ENCODE peak calls at places on chromosomes 7 and 10, in seven cellular contexts. One of them, this sample, is unnamed.

GRCh38 chr10:124616040-124616835 is 127.9 kb downstream of the FAM53B start:
- DNase-seq in HFFc6: no peak
- DNase-seq in body of pancreas: no peak
- DNase-seq in HL-60: no peak
- DNase-seq in AG09319: no peak
- DNase-seq in IMR-90: no peak
- DNase-seq in GM12864: no peak
- DNase-seq in this sample: no peak

GRCh38 chr7:129136887-129137647 is 7.4 kb upstream of the TSPAN33 start:
- DNase-seq in HFFc6: no peak
- DNase-seq in body of pancreas: no peak
- DNase-seq in HL-60: no peak
- DNase-seq in AG09319: no peak
- DNase-seq in IMR-90: no peak
- DNase-seq in GM12864: peak; percentile 38
- DNase-seq in this sample: no peak

GRCh38 chr10:29908977-29909376 is 150.4 kb downstream of the JCAD start:
- DNase-seq in HFFc6: no peak
- DNase-seq in body of pancreas: no peak
- DNase-seq in HL-60: no peak
- DNase-seq in AG09319: no peak
- DNase-seq in IMR-90: no peak
- DNase-seq in GM12864: no peak
- DNase-seq in this sample: no peak

GRCh38 chr7:123367508-123368122 is 166.8 kb downstream of the IQUB start:
- DNase-seq in HFFc6: no peak
- DNase-seq in body of pancreas: peak; percentile 41
- DNase-seq in HL-60: peak; percentile 28
- DNase-seq in AG09319: no peak
- DNase-seq in IMR-90: no peak
- DNase-seq in GM12864: no peak
- DNase-seq in this sample: peak; percentile 0

GRCh38 chr7:26167293-26167934 is 15.4 kb downstream of the NFE2L3 start:
- DNase-seq in HFFc6: no peak
- DNase-seq in body of pancreas: no peak
- DNase-seq in HL-60: no peak
- DNase-seq in AG09319: no peak
- DNase-seq in IMR-90: no peak
- DNase-seq in GM12864: no peak
- DNase-seq in this sample: no peak

GRCh38 chr10:70774810-70775678 is 10.1 kb downstream of the TBATA start:
- DNase-seq in HFFc6: no peak
- DNase-seq in body of pancreas: peak; percentile 66
- DNase-seq in HL-60: no peak
- DNase-seq in AG09319: no peak
- DNase-seq in IMR-90: no peak
- DNase-seq in GM12864: no peak
- DNase-seq in this sample: no peak

GRCh38 chr7:29194594-29195417 is at the start of gene CHN2:
- DNase-seq in HFFc6: no peak
- DNase-seq in body of pancreas: peak; percentile 82
- DNase-seq in HL-60: peak; percentile 42
- DNase-seq in AG09319: no peak
- DNase-seq in IMR-90: no peak
- DNase-seq in GM12864: no peak
- DNase-seq in this sample: no peak

GRCh38 chr10:88879754-88880286 is at the start of gene STAMBPL1:
- DNase-seq in HFFc6: no peak
- DNase-seq in body of pancreas: no peak
- DNase-seq in HL-60: peak; percentile 88
- DNase-seq in AG09319: no peak
- DNase-seq in IMR-90: no peak
- DNase-seq in GM12864: peak; percentile 59
- DNase-seq in this sample: no peak

GRCh38 chr7:157575181-157575580 is 238.4 kb downstream of the DNAJB6 start:
- DNase-seq in HFFc6: no peak
- DNase-seq in body of pancreas: no peak
- DNase-seq in HL-60: no peak
- DNase-seq in AG09319: no peak
- DNase-seq in IMR-90: no peak
- DNase-seq in GM12864: no peak
- DNase-seq in this sample: no peak

GRCh38 chr7:156148995-156149394 is 336.7 kb upstream of the SHH start:
- DNase-seq in HFFc6: no peak
- DNase-seq in body of pancreas: no peak
- DNase-seq in HL-60: no peak
- DNase-seq in AG09319: no peak
- DNase-seq in IMR-90: no peak
- DNase-seq in GM12864: no peak
- DNase-seq in this sample: no peak

GRCh38 chr7:87146740-87147386 is 5.4 kb upstream of the DMTF1 start:
- DNase-seq in HFFc6: no peak
- DNase-seq in body of pancreas: peak; percentile 9
- DNase-seq in HL-60: no peak
- DNase-seq in AG09319: no peak
- DNase-seq in IMR-90: no peak
- DNase-seq in GM12864: no peak
- DNase-seq in this sample: no peak

GRCh38 chr10:96276426-96276825 is 5.1 kb upstream of the BLNK start:
- DNase-seq in HFFc6: no peak
- DNase-seq in body of pancreas: no peak
- DNase-seq in HL-60: no peak
- DNase-seq in AG09319: no peak
- DNase-seq in IMR-90: no peak
- DNase-seq in GM12864: no peak
- DNase-seq in this sample: no peak

GRCh38 chr7:117791877-117792780 is 81.1 kb downstream of the CTTNBP2 start:
- DNase-seq in HFFc6: no peak
- DNase-seq in body of pancreas: no peak
- DNase-seq in HL-60: peak; percentile 92
- DNase-seq in AG09319: no peak
- DNase-seq in IMR-90: no peak
- DNase-seq in GM12864: no peak
- DNase-seq in this sample: no peak

GRCh38 chr7:54841772-54842707 is 83.0 kb upstream of the SEC61G start:
- DNase-seq in HFFc6: no peak
- DNase-seq in body of pancreas: peak; percentile 50
- DNase-seq in HL-60: peak; percentile 25
- DNase-seq in AG09319: peak; percentile 84
- DNase-seq in IMR-90: peak; percentile 95
- DNase-seq in GM12864: no peak
- DNase-seq in this sample: peak; percentile 37

GRCh38 chr10:73908853-73909611 is 1.9 kb upstream of the PLAU start:
- DNase-seq in HFFc6: peak; percentile 99
- DNase-seq in body of pancreas: no peak
- DNase-seq in HL-60: peak; percentile 95
- DNase-seq in AG09319: peak; percentile 96
- DNase-seq in IMR-90: peak; percentile 100
- DNase-seq in GM12864: peak; percentile 43
- DNase-seq in this sample: peak; percentile 99

GRCh38 chr7:5377279-5377678 is 46.4 kb downstream of the TNRC18 start:
- DNase-seq in HFFc6: no peak
- DNase-seq in body of pancreas: no peak
- DNase-seq in HL-60: no peak
- DNase-seq in AG09319: no peak
- DNase-seq in IMR-90: no peak
- DNase-seq in GM12864: no peak
- DNase-seq in this sample: no peak

GRCh38 chr10:115092555-115093285 is 445 bp upstream of the ATRNL1 start:
- DNase-seq in HFFc6: no peak
- DNase-seq in body of pancreas: peak; percentile 16
- DNase-seq in HL-60: peak; percentile 20
- DNase-seq in AG09319: no peak
- DNase-seq in IMR-90: peak; percentile 27
- DNase-seq in GM12864: no peak
- DNase-seq in this sample: no peak

GRCh38 chr7:148991536-148991935 is 36.8 kb downstream of the PDIA4 start:
- DNase-seq in HFFc6: no peak
- DNase-seq in body of pancreas: no peak
- DNase-seq in HL-60: no peak
- DNase-seq in AG09319: no peak
- DNase-seq in IMR-90: no peak
- DNase-seq in GM12864: no peak
- DNase-seq in this sample: no peak

GRCh38 chr7:18623389-18623788 is 127.8 kb downstream of the HDAC9 start:
- DNase-seq in HFFc6: no peak
- DNase-seq in body of pancreas: no peak
- DNase-seq in HL-60: no peak
- DNase-seq in AG09319: no peak
- DNase-seq in IMR-90: no peak
- DNase-seq in GM12864: no peak
- DNase-seq in this sample: no peak

GRCh38 chr10:6119423-6119822 is 30.6 kb downstream of the RBM17 start:
- DNase-seq in HFFc6: no peak
- DNase-seq in body of pancreas: peak; percentile 53
- DNase-seq in HL-60: no peak
- DNase-seq in AG09319: no peak
- DNase-seq in IMR-90: no peak
- DNase-seq in GM12864: no peak
- DNase-seq in this sample: no peak

GRCh38 chr7:13945670-13946069 is 43.8 kb downstream of the ETV1 start:
- DNase-seq in HFFc6: no peak
- DNase-seq in body of pancreas: no peak
- DNase-seq in HL-60: no peak
- DNase-seq in AG09319: no peak
- DNase-seq in IMR-90: no peak
- DNase-seq in GM12864: no peak
- DNase-seq in this sample: no peak

DNA sequence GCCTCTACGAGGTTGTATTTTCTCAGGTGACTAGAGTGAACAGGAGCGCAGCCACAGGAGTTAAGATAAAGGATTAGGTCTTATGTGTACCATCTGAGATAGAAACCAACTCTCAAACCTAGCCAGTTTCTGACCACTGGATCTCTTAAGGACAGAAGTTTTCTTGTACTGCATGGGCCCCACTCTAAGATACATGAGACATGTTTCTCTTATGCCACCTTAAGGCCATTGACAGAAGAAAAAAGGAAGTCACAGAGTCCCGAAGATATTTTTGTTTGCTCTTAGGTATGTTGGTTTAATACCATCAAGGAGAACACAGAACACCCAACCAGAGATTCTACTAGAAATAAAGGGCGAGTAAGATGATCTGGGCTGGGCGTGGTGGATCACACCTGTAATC is 335.8 kb downstream of the FRMD4A start:
- DNase-seq in HFFc6: no peak
- DNase-seq in body of pancreas: no peak
- DNase-seq in HL-60: no peak
- DNase-seq in AG09319: no peak
- DNase-seq in IMR-90: no peak
- DNase-seq in GM12864: no peak
- DNase-seq in this sample: no peak
- TF ChIP-seq CTCF in HFFc6: no peak
- TF ChIP-seq CTCF in body of pancreas: no peak
- TF ChIP-seq CTCF in HL-60: no peak
- TF ChIP-seq CTCF in AG09319: no peak
- TF ChIP-seq CTCF in IMR-90: no peak
- TF ChIP-seq CTCF in GM12864: no peak
- TF ChIP-seq CTCF in this sample: no peak

DNA sequence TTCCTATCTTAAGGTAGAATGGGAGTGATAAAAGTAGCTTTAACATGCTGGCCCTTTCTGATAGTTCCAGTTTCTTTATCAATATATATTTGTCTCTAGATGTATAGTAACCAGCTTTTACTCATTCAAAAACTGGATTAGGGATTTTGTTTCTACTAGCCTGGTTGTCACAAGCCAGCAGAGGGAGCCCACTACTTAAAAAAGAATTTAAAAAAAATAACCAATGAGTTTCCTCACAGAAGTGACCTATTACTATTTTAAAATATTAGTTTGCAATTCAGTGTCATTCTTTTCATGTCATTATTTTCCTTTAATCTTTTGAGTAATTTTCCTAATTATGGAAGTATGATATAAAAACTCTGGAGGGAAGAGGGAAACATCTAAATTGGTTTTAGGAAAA is 142.1 kb downstream of the PHTF2 start:
- DNase-seq in HFFc6: peak; percentile 27
- DNase-seq in body of pancreas: no peak
- DNase-seq in HL-60: peak; percentile 9
- DNase-seq in AG09319: peak; percentile 10
- DNase-seq in IMR-90: peak; percentile 48
- DNase-seq in GM12864: no peak
- DNase-seq in this sample: no peak
- TF ChIP-seq CTCF in HFFc6: peak; percentile 82
- TF ChIP-seq CTCF in body of pancreas: peak; percentile 28
- TF ChIP-seq CTCF in HL-60: no peak
- TF ChIP-seq CTCF in AG09319: peak; percentile 74
- TF ChIP-seq CTCF in IMR-90: peak; percentile 75
- TF ChIP-seq CTCF in GM12864: peak; percentile 39
- TF ChIP-seq CTCF in this sample: peak; percentile 58

DNA sequence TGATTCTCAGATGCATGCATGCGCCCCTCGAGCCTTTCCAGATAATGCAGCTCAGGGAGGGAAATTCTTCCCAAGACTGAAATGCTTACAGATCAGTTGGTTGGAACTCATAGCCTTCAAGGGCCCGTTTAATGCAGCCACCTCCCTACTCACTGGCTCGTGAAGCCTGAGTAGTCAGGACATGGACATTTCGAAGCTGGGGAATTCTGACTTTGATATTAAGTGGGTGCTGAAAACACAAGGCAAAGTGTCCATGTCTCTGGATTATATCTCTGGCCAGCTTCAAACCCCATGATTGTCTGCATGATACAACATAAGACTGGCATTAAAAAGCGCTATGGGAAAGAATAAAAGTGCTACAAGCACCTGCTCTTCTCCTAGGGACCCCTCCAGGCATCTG is 207.5 kb downstream of the HERPUD2 start:
- DNase-seq in HFFc6: no peak
- DNase-seq in body of pancreas: no peak
- DNase-seq in HL-60: no peak
- DNase-seq in AG09319: no peak
- DNase-seq in IMR-90: no peak
- DNase-seq in GM12864: no peak
- DNase-seq in this sample: no peak
- TF ChIP-seq CTCF in HFFc6: no peak
- TF ChIP-seq CTCF in body of pancreas: no peak
- TF ChIP-seq CTCF in HL-60: no peak
- TF ChIP-seq CTCF in AG09319: no peak
- TF ChIP-seq CTCF in IMR-90: no peak
- TF ChIP-seq CTCF in GM12864: no peak
- TF ChIP-seq CTCF in this sample: no peak

DNA sequence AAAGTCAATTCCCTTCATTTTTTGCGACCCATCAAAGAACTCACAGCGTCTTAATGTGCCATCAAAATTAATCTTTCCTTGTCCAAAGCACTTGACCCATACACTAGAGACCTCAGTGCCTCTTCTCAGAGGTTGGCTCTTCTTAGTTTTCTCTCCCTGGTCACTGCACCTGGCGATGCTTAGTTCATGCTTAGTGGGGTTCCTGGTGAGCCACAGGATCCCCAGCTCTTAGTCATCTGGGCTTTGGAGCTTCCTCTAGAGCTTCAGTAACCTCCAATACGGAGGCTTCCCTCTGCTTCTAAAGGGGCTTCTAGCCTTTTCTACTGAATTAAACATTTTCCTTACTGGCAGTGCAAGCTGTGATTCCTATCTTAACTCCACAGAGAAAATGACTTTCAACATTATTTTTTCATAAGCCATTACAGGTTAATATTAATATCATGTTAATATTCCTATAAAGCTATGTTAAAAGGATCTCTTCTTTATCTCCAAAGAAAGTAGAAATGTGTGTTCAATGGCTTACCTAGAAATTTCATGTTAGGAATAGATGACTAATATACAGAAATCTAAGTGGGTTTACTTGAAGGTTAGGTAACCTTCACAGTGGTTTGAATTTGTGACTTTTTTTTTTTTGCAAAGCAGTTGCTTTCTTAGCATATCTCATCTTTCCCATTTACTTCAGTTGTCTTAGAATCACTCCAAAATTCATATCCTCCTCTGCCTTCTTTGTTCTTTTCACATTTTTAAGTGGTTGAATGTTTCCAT is 295.2 kb downstream of the CAMK1D start:
- DNase-seq in HFFc6: no peak
- DNase-seq in body of pancreas: no peak
- DNase-seq in HL-60: no peak
- DNase-seq in AG09319: no peak
- DNase-seq in IMR-90: no peak
- DNase-seq in GM12864: no peak
- DNase-seq in this sample: no peak
- TF ChIP-seq CTCF in HFFc6: no peak
- TF ChIP-seq CTCF in body of pancreas: no peak
- TF ChIP-seq CTCF in HL-60: no peak
- TF ChIP-seq CTCF in AG09319: no peak
- TF ChIP-seq CTCF in IMR-90: no peak
- TF ChIP-seq CTCF in GM12864: no peak
- TF ChIP-seq CTCF in this sample: no peak